ENCODE peak calls at places on chromosomes 12 and 14, in four cellular contexts. One of them, this sample, is unnamed.

GRCh38 chr12:109820921-109821381 is 12.2 kb downstream of the TRPV4 start:
- DNase-seq in HepG2: no peak
- DNase-seq in K562: no peak
- DNase-seq in GM12878: no peak
- DNase-seq in this sample: no peak

GRCh38 chr12:24049771-24050170 is 100.3 kb upstream of the SOX5 start:
- DNase-seq in HepG2: no peak
- DNase-seq in K562: no peak
- DNase-seq in GM12878: no peak
- DNase-seq in this sample: no peak

GRCh38 chr12:18886962-18887361 is 149.0 kb downstream of the CAPZA3 start:
- DNase-seq in HepG2: no peak
- DNase-seq in K562: no peak
- DNase-seq in GM12878: no peak
- DNase-seq in this sample: no peak

GRCh38 chr12:52945389-52946232 is 3.3 kb upstream of the KRT18 start:
- DNase-seq in HepG2: peak; percentile 92
- DNase-seq in K562: peak; percentile 12
- DNase-seq in GM12878: no peak
- DNase-seq in this sample: peak; percentile 80

GRCh38 chr12:122836027-122836921 is 1.0 kb downstream of the HIP1R start:
- DNase-seq in HepG2: peak; percentile 66
- DNase-seq in K562: peak; percentile 67
- DNase-seq in GM12878: peak; percentile 38
- DNase-seq in this sample: no peak

GRCh38 chr12:28578833-28579252 is 388.6 kb downstream of the CCDC91 start:
- DNase-seq in HepG2: no peak
- DNase-seq in K562: no peak
- DNase-seq in GM12878: no peak
- DNase-seq in this sample: no peak

GRCh38 chr12:41407240-41407799 is 219.2 kb downstream of the PDZRN4 start:
- DNase-seq in HepG2: no peak
- DNase-seq in K562: no peak
- DNase-seq in GM12878: no peak
- DNase-seq in this sample: no peak

GRCh38 chr12:23596568-23596967 is 352.9 kb downstream of the SOX5 start:
- DNase-seq in HepG2: no peak
- DNase-seq in K562: no peak
- DNase-seq in GM12878: no peak
- DNase-seq in this sample: no peak

GRCh38 chr12:22413592-22413991 is 79.1 kb upstream of the ST8SIA1 start:
- DNase-seq in HepG2: no peak
- DNase-seq in K562: no peak
- DNase-seq in GM12878: no peak
- DNase-seq in this sample: no peak

GRCh38 chr14:99252940-99253868 is 18.8 kb downstream of the BCL11B start:
- DNase-seq in HepG2: no peak
- DNase-seq in K562: no peak
- DNase-seq in GM12878: no peak
- DNase-seq in this sample: no peak

GRCh38 chr14:93089501-93090269 is 26.0 kb downstream of the ITPK1 start:
- DNase-seq in HepG2: no peak
- DNase-seq in K562: no peak
- DNase-seq in GM12878: no peak
- DNase-seq in this sample: no peak

GRCh38 chr12:122471324-122472226 is 29.2 kb downstream of the ZCCHC8 start:
- DNase-seq in HepG2: peak; percentile 77
- DNase-seq in K562: peak; percentile 35
- DNase-seq in GM12878: no peak
- DNase-seq in this sample: no peak

GRCh38 chr14:81801921-81802320 is 268.3 kb upstream of the SEL1L start:
- DNase-seq in HepG2: no peak
- DNase-seq in K562: no peak
- DNase-seq in GM12878: no peak
- DNase-seq in this sample: no peak

GRCh38 chr12:120988234-120988633 is 9.9 kb downstream of the HNF1A start:
- DNase-seq in HepG2: no peak
- DNase-seq in K562: no peak
- DNase-seq in GM12878: no peak
- DNase-seq in this sample: no peak

GRCh38 chr14:92607702-92608429 is 94.3 kb downstream of the RIN3 start:
- DNase-seq in HepG2: no peak
- DNase-seq in K562: no peak
- DNase-seq in GM12878: no peak
- DNase-seq in this sample: no peak

GRCh38 chr12:49296836-49297694 is 2.1 kb downstream of the PRPH start:
- DNase-seq in HepG2: peak; percentile 48
- DNase-seq in K562: peak; percentile 90
- DNase-seq in GM12878: no peak
- DNase-seq in this sample: peak; percentile 80

GRCh38 chr12:69024907-69025306 is 91.9 kb upstream of the CPM start:
- DNase-seq in HepG2: no peak
- DNase-seq in K562: no peak
- DNase-seq in GM12878: no peak
- DNase-seq in this sample: no peak

GRCh38 chr14:101604228-101604934 is 43.1 kb downstream of the DIO3 start:
- DNase-seq in HepG2: no peak
- DNase-seq in K562: no peak
- DNase-seq in GM12878: no peak
- DNase-seq in this sample: no peak

GRCh38 chr12:118377891-118378470 is 1.6 kb downstream of the SUDS3 start:
- DNase-seq in HepG2: peak; percentile 36
- DNase-seq in K562: peak; percentile 64
- DNase-seq in GM12878: no peak
- DNase-seq in this sample: peak; percentile 67

GRCh38 chr12:33596061-33596460 is 156.4 kb upstream of the SYT10 start:
- DNase-seq in HepG2: no peak
- DNase-seq in K562: no peak
- DNase-seq in GM12878: no peak
- DNase-seq in this sample: no peak
- TF ChIP-seq ATF3 in HepG2: no peak
- TF ChIP-seq ATF3 in K562: no peak
- TF ChIP-seq ATF3 in GM12878: no peak
- TF ChIP-seq ATF3 in this sample: no peak

GRCh38 chr12:100157427-100157821 is 14.8 kb upstream of the BLTP3B start:
- DNase-seq in HepG2: no peak
- DNase-seq in K562: no peak
- DNase-seq in GM12878: no peak
- DNase-seq in this sample: no peak

GRCh38 chr12:100159391-100160104 is 16.9 kb upstream of the BLTP3B start:
- DNase-seq in HepG2: no peak
- DNase-seq in K562: no peak
- DNase-seq in GM12878: no peak
- DNase-seq in this sample: no peak

GRCh38 chr12:100158535-100158934 is 15.9 kb upstream of the BLTP3B start:
- DNase-seq in HepG2: no peak
- DNase-seq in K562: no peak
- DNase-seq in GM12878: no peak
- DNase-seq in this sample: no peak

GRCh38 chr12:100154472-100155247 is 12.0 kb upstream of the BLTP3B start:
- DNase-seq in HepG2: peak; percentile 69
- DNase-seq in K562: peak; percentile 75
- DNase-seq in GM12878: no peak
- DNase-seq in this sample: peak; percentile 94

DNA sequence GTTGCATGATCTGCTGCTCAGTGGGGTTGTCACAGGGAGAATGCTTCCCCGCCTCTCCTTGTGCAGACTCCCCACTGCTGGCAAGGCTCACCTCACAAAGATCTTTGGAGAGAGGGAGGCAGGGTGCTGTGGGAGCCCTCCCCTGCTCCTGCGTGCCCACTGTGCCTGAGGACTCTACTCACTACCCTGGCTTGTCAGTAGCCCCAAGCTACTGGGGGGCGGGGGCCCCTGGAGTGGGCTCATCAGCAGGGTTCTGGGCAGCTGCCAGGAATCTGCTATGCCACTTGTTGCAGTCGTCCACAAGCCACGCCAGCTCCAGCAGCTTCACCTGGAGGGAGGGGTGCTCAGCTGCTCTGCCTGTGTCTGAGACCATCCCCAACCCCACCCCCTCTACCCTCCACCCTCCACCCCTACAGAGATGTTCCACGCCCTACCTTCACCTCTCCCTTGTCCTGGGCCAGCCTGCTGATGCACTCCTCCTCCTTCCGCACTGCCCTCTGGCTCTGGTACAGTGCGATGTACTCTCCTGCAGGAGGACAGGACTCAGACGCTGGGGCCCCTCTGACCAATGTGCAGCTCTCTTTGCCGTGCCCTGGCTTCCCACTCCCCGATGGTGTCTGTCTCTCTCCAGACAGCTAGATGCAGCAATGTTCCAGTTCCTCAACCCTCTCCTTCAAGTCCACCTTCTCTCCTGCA is 14.2 kb upstream of the BLTP3B start:
- DNase-seq in HepG2: no peak
- DNase-seq in K562: no peak
- DNase-seq in GM12878: no peak
- DNase-seq in this sample: no peak
- TF ChIP-seq CREB1 in HepG2: no peak
- TF ChIP-seq CREB1 in K562: no peak
- TF ChIP-seq CREB1 in GM12878: no peak
- TF ChIP-seq CREB1 in this sample: no peak

GRCh38 chr14:80271389-80271788 is 60.1 kb upstream of the DIO2 start:
- DNase-seq in HepG2: no peak
- DNase-seq in K562: no peak
- DNase-seq in GM12878: no peak
- DNase-seq in this sample: no peak

GRCh38 chr14:80264698-80265097 is 53.4 kb upstream of the DIO2 start:
- DNase-seq in HepG2: no peak
- DNase-seq in K562: no peak
- DNase-seq in GM12878: no peak
- DNase-seq in this sample: no peak

GRCh38 chr14:80269338-80269935 is 58.1 kb upstream of the DIO2 start:
- DNase-seq in HepG2: no peak
- DNase-seq in K562: no peak
- DNase-seq in GM12878: no peak
- DNase-seq in this sample: no peak

DNA sequence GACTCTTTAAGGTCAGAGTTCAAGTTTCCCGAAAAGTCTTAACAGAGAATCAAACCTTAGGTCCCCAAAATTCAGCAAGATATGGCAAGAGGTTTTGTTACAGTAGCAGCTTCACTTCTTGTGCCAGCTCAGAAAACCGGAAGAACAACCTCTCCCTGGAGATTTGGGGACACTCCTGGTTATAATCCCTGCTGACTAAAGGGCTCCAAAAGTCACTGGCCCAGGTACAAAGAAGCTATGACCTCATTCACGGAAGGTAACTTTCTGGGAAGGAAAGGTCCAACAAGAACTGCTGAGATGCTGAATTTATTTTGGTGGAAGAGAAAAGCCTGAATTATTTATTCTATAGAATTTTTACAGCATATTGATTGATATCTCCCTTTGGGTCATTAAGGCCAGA is 55.6 kb upstream of the DIO2 start:
- DNase-seq in HepG2: no peak
- DNase-seq in K562: no peak
- DNase-seq in GM12878: no peak
- DNase-seq in this sample: no peak
- TF ChIP-seq ETV6 in HepG2: no peak
- TF ChIP-seq ETV6 in K562: no peak
- TF ChIP-seq ETV6 in GM12878: no peak
- TF ChIP-seq ETV6 in this sample: no peak

DNA sequence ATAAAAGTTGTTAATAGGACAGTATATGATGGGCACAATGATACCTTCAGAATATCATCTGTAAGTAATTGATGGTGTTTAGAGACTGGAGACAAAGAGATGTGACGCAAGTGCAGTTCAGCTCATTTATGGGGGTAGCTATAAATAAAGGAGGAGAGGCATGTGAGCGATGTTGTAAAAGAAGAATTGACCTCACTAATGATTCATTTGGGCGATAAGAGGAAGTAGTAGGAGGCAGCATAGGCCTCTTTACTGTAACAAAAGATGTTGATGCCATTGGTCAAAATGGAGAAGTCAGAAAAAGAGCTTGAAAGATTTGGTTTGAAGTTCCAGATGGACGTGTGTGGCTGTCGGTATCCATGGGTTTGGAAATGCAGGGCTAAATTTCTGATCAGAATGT is 70.0 kb downstream of the FLRT2 start:
- DNase-seq in HepG2: no peak
- DNase-seq in K562: no peak
- DNase-seq in GM12878: no peak
- DNase-seq in this sample: no peak
- TF ChIP-seq ATF3 in HepG2: no peak
- TF ChIP-seq ATF3 in K562: no peak
- TF ChIP-seq ATF3 in GM12878: no peak
- TF ChIP-seq ATF3 in this sample: no peak

This sample was measured in WTC11.